ENCODE peak calls at places on chromosomes 3 and 15, in eight cellular contexts. One of them, this sample, is unnamed. For H3K4me1, the result is how much of the 10 kb centered on the place peaks cover.

GRCh38 chr3:105369501-105370371 is 3.0 kb downstream of the ALCAM start:
- DNase-seq in sigmoid colon: peak
- DNase-seq in psoas muscle: peak
- DNase-seq in GM23338: peak
- DNase-seq in body of pancreas: peak
- DNase-seq in heart left ventricle: peak
- DNase-seq in PC-9: peak
- DNase-seq in Panc1: peak
- DNase-seq in this sample: peak

GRCh38 chr15:83697716-83698115 is 43.8 kb downstream of the ADAMTSL3 start:
- DNase-seq in sigmoid colon: no peak
- DNase-seq in psoas muscle: no peak
- DNase-seq in GM23338: no peak
- DNase-seq in body of pancreas: no peak
- DNase-seq in heart left ventricle: no peak
- DNase-seq in PC-9: no peak
- DNase-seq in Panc1: no peak
- DNase-seq in this sample: no peak

GRCh38 chr3:32257042-32257441 is 18.6 kb downstream of the CMTM8 start:
- DNase-seq in sigmoid colon: no peak
- DNase-seq in psoas muscle: no peak
- DNase-seq in GM23338: no peak
- DNase-seq in body of pancreas: no peak
- DNase-seq in heart left ventricle: no peak
- DNase-seq in PC-9: no peak
- DNase-seq in Panc1: no peak
- DNase-seq in this sample: no peak

GRCh38 chr15:67184208-67184925 is 70.1 kb downstream of the AAGAB start:
- DNase-seq in sigmoid colon: no peak
- DNase-seq in psoas muscle: no peak
- DNase-seq in GM23338: no peak
- DNase-seq in body of pancreas: no peak
- DNase-seq in heart left ventricle: no peak
- DNase-seq in PC-9: no peak
- DNase-seq in Panc1: no peak
- DNase-seq in this sample: no peak

GRCh38 chr15:74037171-74038117 is 42.9 kb downstream of the PML start:
- DNase-seq in sigmoid colon: no peak
- DNase-seq in psoas muscle: no peak
- DNase-seq in GM23338: no peak
- DNase-seq in body of pancreas: no peak
- DNase-seq in heart left ventricle: no peak
- DNase-seq in PC-9: no peak
- DNase-seq in Panc1: no peak
- DNase-seq in this sample: no peak

GRCh38 chr3:27467545-27467944 is 16.6 kb downstream of the SLC4A7 start:
- DNase-seq in sigmoid colon: no peak
- DNase-seq in psoas muscle: no peak
- DNase-seq in GM23338: peak
- DNase-seq in body of pancreas: no peak
- DNase-seq in heart left ventricle: no peak
- DNase-seq in PC-9: no peak
- DNase-seq in Panc1: no peak
- DNase-seq in this sample: no peak

GRCh38 chr3:36394176-36394575 is 13.9 kb downstream of the STAC start:
- DNase-seq in sigmoid colon: no peak
- DNase-seq in psoas muscle: no peak
- DNase-seq in GM23338: no peak
- DNase-seq in body of pancreas: no peak
- DNase-seq in heart left ventricle: no peak
- DNase-seq in PC-9: no peak
- DNase-seq in Panc1: no peak
- DNase-seq in this sample: no peak

GRCh38 chr3:117735481-117736101 is 1026.0 kb downstream of the TUSC7 start:
- DNase-seq in sigmoid colon: no peak
- DNase-seq in psoas muscle: no peak
- DNase-seq in GM23338: no peak
- DNase-seq in body of pancreas: no peak
- DNase-seq in heart left ventricle: no peak
- DNase-seq in PC-9: no peak
- DNase-seq in Panc1: no peak
- DNase-seq in this sample: peak

GRCh38 chr3:183381179-183381578 is 47.2 kb downstream of the MCF2L2 start:
- DNase-seq in sigmoid colon: no peak
- DNase-seq in psoas muscle: no peak
- DNase-seq in GM23338: no peak
- DNase-seq in body of pancreas: no peak
- DNase-seq in heart left ventricle: no peak
- DNase-seq in PC-9: no peak
- DNase-seq in Panc1: no peak
- DNase-seq in this sample: peak

GRCh38 chr15:47715856-47716445 is 1.4 kb upstream of the SEMA6D start:
- DNase-seq in sigmoid colon: no peak
- DNase-seq in psoas muscle: no peak
- DNase-seq in GM23338: no peak
- DNase-seq in body of pancreas: peak
- DNase-seq in heart left ventricle: no peak
- DNase-seq in PC-9: no peak
- DNase-seq in Panc1: no peak
- DNase-seq in this sample: no peak

GRCh38 chr3:70947584-70947983 is 635.1 kb upstream of the MDFIC2 start:
- DNase-seq in sigmoid colon: no peak
- DNase-seq in psoas muscle: no peak
- DNase-seq in GM23338: no peak
- DNase-seq in body of pancreas: no peak
- DNase-seq in heart left ventricle: no peak
- DNase-seq in PC-9: no peak
- DNase-seq in Panc1: no peak
- DNase-seq in this sample: no peak

GRCh38 chr3:14511971-14512943 is 27.9 kb downstream of the GRIP2 start:
- DNase-seq in sigmoid colon: peak
- DNase-seq in psoas muscle: no peak
- DNase-seq in GM23338: no peak
- DNase-seq in body of pancreas: no peak
- DNase-seq in heart left ventricle: peak
- DNase-seq in PC-9: no peak
- DNase-seq in Panc1: no peak
- DNase-seq in this sample: no peak

GRCh38 chr3:192128922-192129321 is 598.4 kb downstream of the FGF12 start:
- DNase-seq in sigmoid colon: no peak
- DNase-seq in psoas muscle: no peak
- DNase-seq in GM23338: no peak
- DNase-seq in body of pancreas: no peak
- DNase-seq in heart left ventricle: no peak
- DNase-seq in PC-9: no peak
- DNase-seq in Panc1: no peak
- DNase-seq in this sample: no peak

GRCh38 chr3:73547427-73548036 is 77.2 kb downstream of the PDZRN3 start:
- DNase-seq in sigmoid colon: no peak
- DNase-seq in psoas muscle: no peak
- DNase-seq in GM23338: peak
- DNase-seq in body of pancreas: no peak
- DNase-seq in heart left ventricle: no peak
- DNase-seq in PC-9: no peak
- DNase-seq in Panc1: no peak
- DNase-seq in this sample: no peak

GRCh38 chr3:78148986-78149717 is 1109.3 kb downstream of the ROBO2 start:
- DNase-seq in sigmoid colon: no peak
- DNase-seq in psoas muscle: no peak
- DNase-seq in GM23338: no peak
- DNase-seq in body of pancreas: no peak
- DNase-seq in heart left ventricle: no peak
- DNase-seq in PC-9: no peak
- DNase-seq in Panc1: no peak
- DNase-seq in this sample: no peak

GRCh38 chr3:61772439-61772838 is 211.1 kb downstream of the PTPRG start:
- DNase-seq in sigmoid colon: no peak
- DNase-seq in psoas muscle: no peak
- DNase-seq in GM23338: no peak
- DNase-seq in body of pancreas: no peak
- DNase-seq in heart left ventricle: no peak
- DNase-seq in PC-9: no peak
- DNase-seq in Panc1: no peak
- DNase-seq in this sample: no peak

GRCh38 chr3:133930341-133930933 is 34.8 kb upstream of the RAB6B start:
- DNase-seq in sigmoid colon: no peak
- DNase-seq in psoas muscle: no peak
- DNase-seq in GM23338: peak
- DNase-seq in body of pancreas: no peak
- DNase-seq in heart left ventricle: no peak
- DNase-seq in PC-9: no peak
- DNase-seq in Panc1: peak
- DNase-seq in this sample: peak

GRCh38 chr3:30768703-30769550 is 125.5 kb downstream of the GADL1 start:
- DNase-seq in sigmoid colon: peak
- DNase-seq in psoas muscle: peak
- DNase-seq in GM23338: peak
- DNase-seq in body of pancreas: peak
- DNase-seq in heart left ventricle: peak
- DNase-seq in PC-9: peak
- DNase-seq in Panc1: no peak
- DNase-seq in this sample: peak

GRCh38 chr3:60770532-60770931 is 480.7 kb downstream of the FHIT start:
- DNase-seq in sigmoid colon: no peak
- DNase-seq in psoas muscle: no peak
- DNase-seq in GM23338: peak
- DNase-seq in body of pancreas: no peak
- DNase-seq in heart left ventricle: no peak
- DNase-seq in PC-9: peak
- DNase-seq in Panc1: no peak
- DNase-seq in this sample: peak

GRCh38 chr15:43241100-43241499 is 20.3 kb upstream of the EPB42 start:
- DNase-seq in sigmoid colon: peak
- DNase-seq in psoas muscle: peak
- DNase-seq in GM23338: no peak
- DNase-seq in body of pancreas: peak
- DNase-seq in heart left ventricle: no peak
- DNase-seq in PC-9: no peak
- DNase-seq in Panc1: no peak
- DNase-seq in this sample: no peak

GRCh38 chr3:53181528-53181927 is 20.5 kb downstream of the PRKCD start:
- DNase-seq in sigmoid colon: no peak
- DNase-seq in psoas muscle: no peak
- DNase-seq in GM23338: no peak
- DNase-seq in body of pancreas: no peak
- DNase-seq in heart left ventricle: no peak
- DNase-seq in PC-9: no peak
- DNase-seq in Panc1: no peak
- DNase-seq in this sample: no peak
- TF ChIP-seq CTCF in sigmoid colon: no peak
- TF ChIP-seq CTCF in psoas muscle: no peak
- TF ChIP-seq CTCF in GM23338: no peak
- TF ChIP-seq CTCF in body of pancreas: no peak
- TF ChIP-seq CTCF in heart left ventricle: no peak
- TF ChIP-seq CTCF in PC-9: no peak
- TF ChIP-seq CTCF in Panc1: no peak
- TF ChIP-seq CTCF in this sample: no peak

GRCh38 chr3:157531301-157531660 is 28.1 kb upstream of the VEPH1 start:
- DNase-seq in sigmoid colon: no peak
- DNase-seq in psoas muscle: no peak
- DNase-seq in GM23338: no peak
- DNase-seq in body of pancreas: no peak
- DNase-seq in heart left ventricle: no peak
- DNase-seq in PC-9: no peak
- DNase-seq in Panc1: no peak
- DNase-seq in this sample: peak
- H3K4me1 ChIP-seq in sigmoid colon: under half
- H3K4me1 ChIP-seq in psoas muscle: under half
- H3K4me1 ChIP-seq in GM23338: under half
- H3K4me1 ChIP-seq in body of pancreas: under half
- H3K4me1 ChIP-seq in heart left ventricle: under half
- H3K4me1 ChIP-seq in PC-9: under half
- H3K4me1 ChIP-seq in Panc1: under half
- H3K4me1 ChIP-seq in this sample: under half

GRCh38 chr15:60387321-60387720 is 10.5 kb downstream of the ANXA2 start:
- DNase-seq in sigmoid colon: no peak
- DNase-seq in psoas muscle: no peak
- DNase-seq in GM23338: no peak
- DNase-seq in body of pancreas: no peak
- DNase-seq in heart left ventricle: no peak
- DNase-seq in PC-9: no peak
- DNase-seq in Panc1: no peak
- DNase-seq in this sample: peak

GRCh38 chr15:60384526-60385127 is 13.2 kb downstream of the ANXA2 start:
- DNase-seq in sigmoid colon: no peak
- DNase-seq in psoas muscle: no peak
- DNase-seq in GM23338: no peak
- DNase-seq in body of pancreas: no peak
- DNase-seq in heart left ventricle: no peak
- DNase-seq in PC-9: no peak
- DNase-seq in Panc1: no peak
- DNase-seq in this sample: no peak

GRCh38 chr15:60383008-60383694 is 14.6 kb downstream of the ANXA2 start:
- DNase-seq in sigmoid colon: no peak
- DNase-seq in psoas muscle: no peak
- DNase-seq in GM23338: no peak
- DNase-seq in body of pancreas: no peak
- DNase-seq in heart left ventricle: no peak
- DNase-seq in PC-9: no peak
- DNase-seq in Panc1: no peak
- DNase-seq in this sample: no peak

GRCh38 chr15:60384052-60384451 is 13.7 kb downstream of the ANXA2 start:
- DNase-seq in sigmoid colon: no peak
- DNase-seq in psoas muscle: no peak
- DNase-seq in GM23338: no peak
- DNase-seq in body of pancreas: no peak
- DNase-seq in heart left ventricle: no peak
- DNase-seq in PC-9: no peak
- DNase-seq in Panc1: no peak
- DNase-seq in this sample: no peak

GRCh38 chr15:60385620-60386552 is 11.9 kb downstream of the ANXA2 start:
- DNase-seq in sigmoid colon: no peak
- DNase-seq in psoas muscle: no peak
- DNase-seq in GM23338: no peak
- DNase-seq in body of pancreas: no peak
- DNase-seq in heart left ventricle: no peak
- DNase-seq in PC-9: no peak
- DNase-seq in Panc1: no peak
- DNase-seq in this sample: peak
- H3K27ac ChIP-seq in sigmoid colon: no peak
- H3K27ac ChIP-seq in psoas muscle: no peak
- H3K27ac ChIP-seq in GM23338: no peak
- H3K27ac ChIP-seq in body of pancreas: no peak
- H3K27ac ChIP-seq in heart left ventricle: no peak
- H3K27ac ChIP-seq in PC-9: no peak
- H3K27ac ChIP-seq in Panc1: peak
- H3K27ac ChIP-seq in this sample: peak

GRCh38 chr3:56297281-56297680 is 171.0 kb downstream of the ERC2 start:
- DNase-seq in sigmoid colon: no peak
- DNase-seq in psoas muscle: no peak
- DNase-seq in GM23338: no peak
- DNase-seq in body of pancreas: no peak
- DNase-seq in heart left ventricle: no peak
- DNase-seq in PC-9: no peak
- DNase-seq in Panc1: no peak
- DNase-seq in this sample: no peak

GRCh38 chr3:56303508-56303907 is 164.8 kb downstream of the ERC2 start:
- DNase-seq in sigmoid colon: no peak
- DNase-seq in psoas muscle: no peak
- DNase-seq in GM23338: peak
- DNase-seq in body of pancreas: no peak
- DNase-seq in heart left ventricle: no peak
- DNase-seq in PC-9: peak
- DNase-seq in Panc1: no peak
- DNase-seq in this sample: no peak

GRCh38 chr3:56304069-56304468 is 164.2 kb downstream of the ERC2 start:
- DNase-seq in sigmoid colon: no peak
- DNase-seq in psoas muscle: no peak
- DNase-seq in GM23338: no peak
- DNase-seq in body of pancreas: no peak
- DNase-seq in heart left ventricle: no peak
- DNase-seq in PC-9: no peak
- DNase-seq in Panc1: no peak
- DNase-seq in this sample: no peak

GRCh38 chr3:56302417-56302816 is 165.8 kb downstream of the ERC2 start:
- DNase-seq in sigmoid colon: no peak
- DNase-seq in psoas muscle: no peak
- DNase-seq in GM23338: peak
- DNase-seq in body of pancreas: no peak
- DNase-seq in heart left ventricle: no peak
- DNase-seq in PC-9: no peak
- DNase-seq in Panc1: no peak
- DNase-seq in this sample: no peak
- TF ChIP-seq CTCF in sigmoid colon: no peak
- TF ChIP-seq CTCF in psoas muscle: no peak
- TF ChIP-seq CTCF in GM23338: peak
- TF ChIP-seq CTCF in body of pancreas: no peak
- TF ChIP-seq CTCF in heart left ventricle: no peak
- TF ChIP-seq CTCF in PC-9: peak
- TF ChIP-seq CTCF in Panc1: peak
- TF ChIP-seq CTCF in this sample: peak